ENCODE peak calls at places on chromosomes 13 and 19, in five cellular contexts. G, O, X, J and I are unnamed samples.
A peak's percentile ranks its signal among the peaks of the same experiment; 100 is the strongest.

GRCh38 chr19:44626067-44626624 is 12.8 kb downstream of the IGSF23 start:
- DNase-seq in G (peak; percentile 86), O (peak; percentile 94), J (peak; percentile 64), X (no peak), I (no peak)

GRCh38 chr13:39712626-39713025 is 57.2 kb downstream of the COG6 start:
- DNase-seq in O (no peak), X (no peak), G (no peak), J (no peak), I (no peak)

GRCh38 chr13:114264886-114265611 is 16.4 kb upstream of the UPF3A start:
- DNase-seq in J (no peak), G (peak; percentile 66), O (no peak), X (no peak), I (no peak)

GRCh38 chr13:18212873-18213272 is 968.8 kb downstream of the TUBA3C start:
- DNase-seq in O (no peak), X (no peak), G (peak; percentile 9), J (no peak), I (no peak)

GRCh38 chr19:5818594-5818993 is 13.7 kb downstream of the NRTN start:
- DNase-seq in X (no peak), O (no peak), G (no peak), J (no peak), I (no peak)

GRCh38 chr19:5018224-5019015 is 49.5 kb downstream of the KDM4B start:
- DNase-seq in O (no peak), J (no peak), G (peak; percentile 71), X (no peak), I (no peak)

GRCh38 chr13:97125051-97125809 is 96.9 kb upstream of the MBNL2 start:
- DNase-seq in X (peak; percentile 38), G (peak; percentile 87), J (no peak), O (peak; percentile 39), I (peak; percentile 38)

GRCh38 chr13:84896128-84896527 is 903.1 kb downstream of the SLITRK6 start:
- DNase-seq in X (peak; percentile 52), J (no peak), O (peak; percentile 44), G (peak; percentile 80), I (peak; percentile 15)

GRCh38 chr19:45076851-45077730 is 813 bp upstream of the ZNF296 start:
- DNase-seq in O (no peak), G (no peak), J (no peak), X (no peak), I (no peak)

GRCh38 chr13:33543089-33543459 is 257.5 kb upstream of the STARD13 start:
- DNase-seq in X (no peak), O (no peak), J (no peak), G (no peak), I (no peak)

GRCh38 chr13:102598061-102598460 is 1.3 kb downstream of the TPP2 start:
- DNase-seq in G (peak; percentile 2), O (no peak), J (no peak), X (no peak), I (no peak)

GRCh38 chr19:56080669-56081401 is 40.3 kb downstream of the ZNF787 start:
- DNase-seq in X (peak; percentile 90), J (peak; percentile 76), O (peak; percentile 77), G (peak; percentile 77), I (peak; percentile 66)

GRCh38 chr19:51687791-51688664 is 5.1 kb upstream of the SPACA6 start:
- DNase-seq in X (peak; percentile 72), J (no peak), G (peak; percentile 70), O (peak; percentile 71), I (no peak)

GRCh38 chr19:29311391-29311790 is 98.4 kb upstream of the UQCRFS1 start:
- DNase-seq in X (peak; percentile 78), J (no peak), G (no peak), O (no peak), I (no peak)

GRCh38 chr19:38683393-38684077 is 36.1 kb downstream of the ACTN4 start:
- DNase-seq in O (peak; percentile 97), G (peak; percentile 77), J (peak; percentile 88), X (peak; percentile 40), I (no peak)

GRCh38 chr13:33550885-33551284 is 265.3 kb upstream of the STARD13 start:
- DNase-seq in O (no peak), J (no peak), G (no peak), X (no peak), I (no peak)

GRCh38 chr19:11496391-11497163 is 9.1 kb downstream of the ZNF653 start:
- DNase-seq in G (peak; percentile 83), X (peak; percentile 80), O (peak; percentile 67), J (no peak), I (no peak)

GRCh38 chr13:99307648-99308339 is 595 bp upstream of the GPR183 start:
- DNase-seq in X (no peak), O (no peak), G (peak; percentile 44), J (no peak), I (no peak)

GRCh38 chr19:34034318-34034846 is 137.9 kb upstream of the LSM14A start:
- DNase-seq in X (no peak), G (no peak), J (no peak), O (no peak), I (no peak)

GRCh38 chr19:48511800-48512503 is at the start of gene LMTK3:
- DNase-seq in G (peak; percentile 22), J (no peak), O (no peak), X (peak; percentile 87), I (no peak)

GRCh38 chr19:47243776-47244547 is 12.4 kb upstream of the CCDC9 start:
- DNase-seq in G (peak; percentile 97), J (peak; percentile 89), X (peak; percentile 96), O (peak; percentile 95), I (peak; percentile 73)

GRCh38 chr13:49690133-49690989 is 925 bp downstream of the EBPL start:
- DNase-seq in G (peak; percentile 71), X (no peak), J (no peak), O (peak; percentile 12), I (no peak)

GRCh38 chr19:5804516-5805464 is at the start of gene NRTN:
- DNase-seq in J (no peak), X (peak; percentile 84), O (peak; percentile 33), G (no peak), I (no peak)

GRCh38 chr13:51249767-51250741 is 27.9 kb downstream of the FAM124A start:
- DNase-seq in X (no peak), G (no peak), O (no peak), J (no peak), I (no peak)

GRCh38 chr19:9789066-9789465 is 20.5 kb upstream of the ZNF846 start:
- DNase-seq in O (no peak), X (no peak), J (no peak), G (no peak), I (no peak)

GRCh38 chr19:47107953-47108746 is 5.4 kb downstream of the ZC3H4 start:
- DNase-seq in X (no peak), O (no peak), G (peak; percentile 45), J (no peak), I (no peak)

GRCh38 chr13:51793570-51794273 is 10.2 kb downstream of the DHRS12 start:
- DNase-seq in J (no peak), O (peak; percentile 61), X (no peak), G (peak; percentile 79), I (no peak)

GRCh38 chr19:2540251-2540645 is 64.3 kb downstream of the GADD45B start:
- DNase-seq in G (no peak), X (no peak), O (no peak), J (no peak), I (no peak)
- H3K4me3 ChIP-seq in G (no peak overlapping the region), X (peak overlapping the region; percentile 19), O (peak overlapping the region; percentile 46), J (peak overlapping the region; percentile 19), I (no peak overlapping the region)

GRCh38 chr19:54136864-54137113 is 773 bp upstream of the CNOT3 start:
- DNase-seq in O (no peak), X (no peak), G (no peak), J (no peak), I (no peak)

GRCh38 chr19:54137114-54137912 is at the start of gene CNOT3:
- DNase-seq in O (peak; percentile 100), J (peak; percentile 100), X (peak; percentile 100), G (peak; percentile 100), I (peak; percentile 100)

GRCh38 chr19:54138777-54139256 is 1.3 kb downstream of the CNOT3 start:
- DNase-seq in G (no peak), X (no peak), O (no peak), J (no peak), I (no peak)

GRCh38 chr19:54136086-54136863 is 1.3 kb upstream of the CNOT3 start:
- DNase-seq in J (no peak), O (peak; percentile 18), G (peak; percentile 14), X (peak; percentile 63), I (no peak)

DNA sequence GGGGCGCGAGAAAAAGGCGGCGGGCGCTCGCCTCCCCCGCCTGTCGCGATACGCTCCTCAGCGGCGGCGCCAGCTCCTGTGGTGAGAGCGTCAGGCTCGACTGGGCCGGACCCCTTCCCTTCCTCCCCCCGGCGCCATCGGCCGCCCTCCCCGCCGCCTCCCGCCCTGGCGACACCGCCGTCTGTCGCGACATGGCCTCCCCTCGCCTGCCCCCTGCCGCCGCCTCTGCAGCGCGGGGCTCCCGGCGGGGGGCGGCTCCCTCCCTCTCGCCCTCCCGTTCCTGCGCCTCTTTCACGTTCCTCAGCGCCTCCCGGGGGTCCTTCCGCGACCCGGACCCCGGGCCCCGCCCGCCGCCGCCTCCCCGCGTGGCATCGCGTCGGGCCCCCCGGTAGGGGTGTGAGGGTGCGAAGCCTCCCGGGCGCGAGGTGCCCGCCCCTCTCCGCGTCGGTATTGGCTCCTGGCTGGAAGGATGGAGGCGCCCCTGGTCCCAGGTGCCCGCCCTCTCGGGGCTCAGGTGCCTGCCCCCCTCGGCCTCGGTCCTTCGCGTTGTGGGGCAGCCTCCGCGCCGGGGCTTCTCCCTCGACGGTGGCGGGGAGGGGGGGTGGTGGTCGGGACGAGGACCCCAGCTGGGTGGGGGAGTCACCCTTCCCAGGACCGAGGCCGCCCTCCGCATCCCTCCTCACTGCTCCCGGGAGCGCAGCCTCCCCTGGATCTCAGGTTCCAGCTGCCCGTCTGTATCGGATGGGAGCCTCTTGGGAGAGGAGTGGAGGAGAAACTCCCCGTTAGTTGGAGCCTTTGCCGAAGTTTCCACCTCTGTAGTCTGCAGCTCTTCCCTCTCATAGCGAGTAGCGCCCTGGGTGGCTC is 583 bp downstream of the CNOT3 start:
- DNase-seq in X (peak; percentile 75), G (no peak), J (no peak), O (peak; percentile 32), I (no peak)
- TF ChIP-seq CTCF in X (peak; percentile 50), G (no peak), J (no peak), O (no peak), I (peak; percentile 8)

GRCh38 chr13:62706035-62706434 is 1290.4 kb upstream of the PCDH20 start:
- DNase-seq in O (no peak), J (no peak), X (no peak), G (no peak), I (no peak)

GRCh38 chr13:62704795-62705329 is 1289.2 kb upstream of the PCDH20 start:
- DNase-seq in X (no peak), G (no peak), J (no peak), O (no peak), I (no peak)

DNA sequence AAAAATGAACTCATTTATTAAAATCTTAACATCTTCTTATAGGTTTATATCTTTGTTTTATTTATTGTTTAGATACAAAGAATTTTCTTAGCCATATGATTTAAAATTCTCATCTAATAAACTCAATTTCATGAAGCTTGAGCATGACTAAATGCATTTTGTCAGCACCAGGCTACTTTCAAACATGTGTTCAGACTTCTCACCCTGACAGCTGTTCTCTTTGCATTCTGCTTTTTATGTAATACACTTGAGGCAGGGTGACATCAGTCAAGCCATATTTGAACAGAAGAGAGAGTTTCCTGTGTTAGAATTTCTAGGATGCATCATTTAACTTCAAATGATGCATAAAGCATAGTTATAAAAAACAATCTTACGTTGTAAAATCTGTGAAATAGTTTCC is 1295.1 kb upstream of the PCDH20 start:
- DNase-seq in X (no peak), O (no peak), G (no peak), J (no peak), I (no peak)
- H3K4me3 ChIP-seq in X (no peak overlapping the region), O (no peak overlapping the region), G (no peak overlapping the region), J (no peak overlapping the region), I (no peak overlapping the region)

GRCh38 chr13:100588350-100589177 is at the start of gene GGACT:
- DNase-seq in O (peak; percentile 78), X (peak; percentile 74), G (peak; percentile 56), J (peak; percentile 66), I (no peak)
- TF ChIP-seq CTCF in O (peak; percentile 69), X (peak; percentile 62), G (peak; percentile 33), J (no peak), I (peak; percentile 76)